ENCODE peak calls at places on chromosomes 1 and 21, in nine cellular contexts. Q is GM20000; E is NCI-H69; W is cardiac septum; L is fibroblast of villous mesenchyme; O is stimulated activated CD8-positive, alpha-beta memory T cell treated with anti-CD3 and anti-CD28 coated beads, Interleukin-12 subunit alpha, Interleukin-12 subunit beta, amount 100 ng/mL, for 4 hours; X is Calu3; B is NCI-H146; P is renal cortical epithelial cell. Z is an unnamed sample.

GRCh38 chr1:192610114-192610958 is 25.6 kb upstream of the RGS13 start:
- DNase-seq in B (peak; percentile 4), W (no peak), L (peak; percentile 48), P (peak; percentile 25), O (no peak), Q (no peak), E (peak; percentile 32), X (no peak), Z (no peak)

GRCh38 chr1:46802081-46802480 is 3.2 kb downstream of the CYP4B1 start:
- DNase-seq in E (no peak), P (no peak), L (no peak), Q (no peak), W (no peak), O (no peak), B (no peak), X (no peak), Z (no peak)

GRCh38 chr1:182752077-182752826 is 37.3 kb upstream of the NPL start:
- DNase-seq in L (no peak), P (no peak), X (no peak), Q (no peak), W (no peak), E (no peak), O (no peak), B (no peak), Z (no peak)

GRCh38 chr1:29033829-29034466 is 89.8 kb downstream of the TMEM200B start:
- DNase-seq in O (no peak), L (peak; percentile 60), W (no peak), X (no peak), E (peak; percentile 57), Q (peak; percentile 45), P (peak; percentile 63), B (peak; percentile 17), Z (peak; percentile 41)

GRCh38 chr21:44054710-44055109 is 42.6 kb downstream of the TRAPPC10 start:
- DNase-seq in E (peak; percentile 39), Q (no peak), B (no peak), P (peak; percentile 56), X (no peak), L (peak; percentile 88), O (no peak), W (no peak), Z (no peak)

GRCh38 chr1:165659581-165659895 is 28.5 kb downstream of the MGST3 start:
- DNase-seq in O (no peak), P (no peak), L (no peak), Q (no peak), X (no peak), W (no peak), E (no peak), B (no peak), Z (no peak)

GRCh38 chr1:16946646-16947045 is 24.9 kb downstream of the CROCC start:
- DNase-seq in Q (no peak), O (no peak), P (no peak), L (no peak), E (no peak), B (no peak), X (no peak), W (no peak), Z (no peak)

GRCh38 chr1:157910270-157910669 is 68.7 kb upstream of the CD5L start:
- DNase-seq in E (no peak), X (no peak), B (no peak), Q (no peak), P (no peak), O (no peak), L (no peak), W (no peak), Z (no peak)

GRCh38 chr1:177431123-177431522 is 260.4 kb downstream of the BRINP2 start:
- DNase-seq in X (no peak), W (no peak), B (no peak), L (no peak), Q (no peak), E (no peak), O (no peak), P (no peak), Z (no peak)

GRCh38 chr1:21206117-21206516 is 29.4 kb upstream of the EIF4G3 start:
- DNase-seq in B (no peak), L (no peak), X (no peak), P (peak; percentile 92), O (no peak), W (no peak), E (no peak), Q (no peak), Z (no peak)

GRCh38 chr1:87089823-87090222 is 175.4 kb downstream of the HS2ST1 start:
- DNase-seq in P (no peak), O (no peak), B (no peak), X (no peak), E (no peak), W (no peak), Q (no peak), L (no peak), Z (no peak)

GRCh38 chr1:43634729-43635128 is 15.2 kb upstream of the KDM4A start:
- DNase-seq in E (peak; percentile 30), L (no peak), X (no peak), O (no peak), B (no peak), P (no peak), Q (no peak), W (no peak), Z (no peak)

Z was measured in D341Med.